ENCODE peak calls at places on chromosomes 3 and 15, in six cellular contexts. A is HEK293T, Y is foreskin fibroblast, E is amygdala, T is Ammon's horn, S is colonic mucosa. I is an unnamed sample.

GRCh38 chr3:122251428-122251827 is 68.0 kb downstream of the CASR start:
- DNase-seq in T (peak; percentile 47), S (no peak), Y (no peak), A (no peak), E (no peak), I (no peak)

GRCh38 chr3:150220791-150221190 is 187.3 kb upstream of the TSC22D2 start:
- DNase-seq in E (no peak), T (no peak), Y (no peak), A (no peak), S (no peak), I (no peak)

GRCh38 chr3:8992854-8993253 is 29.6 kb upstream of the RAD18 start:
- DNase-seq in E (no peak), Y (no peak), S (no peak), A (no peak), T (no peak), I (peak; percentile 41)

GRCh38 chr3:141875374-141875892 is 1.0 kb upstream of the ATP1B3 start:
- DNase-seq in E (peak; percentile 49), A (peak; percentile 81), T (peak; percentile 94), Y (peak; percentile 71), S (peak; percentile 93), I (peak; percentile 89)

GRCh38 chr15:88403461-88403860 is 63.7 kb downstream of the MRPL46 start:
- DNase-seq in T (no peak), A (no peak), E (no peak), Y (no peak), S (no peak), I (no peak)

GRCh38 chr3:18349197-18349798 is 75.8 kb downstream of the SATB1 start:
- DNase-seq in A (no peak), Y (no peak), T (no peak), S (no peak), E (no peak), I (no peak)

GRCh38 chr3:155704771-155705559 is 39.9 kb downstream of the PLCH1 start:
- DNase-seq in S (no peak), E (no peak), A (no peak), Y (no peak), T (peak; percentile 41), I (no peak)

GRCh38 chr15:42796955-42797779 is 60.2 kb upstream of the CDAN1 start:
- DNase-seq in E (no peak), Y (peak; percentile 4), S (no peak), T (no peak), A (no peak), I (no peak)

GRCh38 chr15:63203451-63204090 is 14.2 kb downstream of the RAB8B start:
- DNase-seq in E (no peak), Y (no peak), S (no peak), A (no peak), T (no peak), I (no peak)

GRCh38 chr15:74817370-74817737 is 4.7 kb downstream of the LMAN1L start:
- DNase-seq in E (no peak), T (peak; percentile 43), S (peak; percentile 66), Y (no peak), A (no peak), I (peak; percentile 41)

GRCh38 chr3:43190682-43191081 is 84.8 kb upstream of the POMGNT2 start:
- DNase-seq in T (no peak), S (no peak), E (no peak), A (peak; percentile 17), Y (peak; percentile 79), I (no peak)

GRCh38 chr3:39937315-39937714 is 127.9 kb downstream of the MYRIP start:
- DNase-seq in T (peak; percentile 92), A (no peak), E (no peak), S (no peak), Y (no peak), I (no peak)